ENCODE peak calls at places on chromosomes 3 and 15, in seven cellular contexts. N, U, V, B, G, F and O are unnamed samples. For H3K4me1, the result is how much of the 10 kb centered on the place peaks cover.

GRCh38 chr3:141311496-141312358 is 56.6 kb upstream of the ZBTB38 start:
- DNase-seq in F (peak), V (peak), B (peak), U (peak), N (peak), G (peak), O (peak)

GRCh38 chr3:11660242-11660641 is 16.5 kb upstream of the VGLL4 start:
- DNase-seq in F (no peak), B (no peak), G (no peak), N (no peak), V (no peak), U (no peak), O (no peak)

GRCh38 chr3:114411811-114412803 is 118.3 kb downstream of the TIGIT start:
- DNase-seq in G (no peak), N (peak), V (peak), U (no peak), F (no peak), B (no peak), O (no peak)

GRCh38 chr15:29889545-29890329 is 67.5 kb upstream of the TJP1 start:
- DNase-seq in G (peak), V (peak), B (no peak), U (no peak), N (no peak), F (no peak), O (peak)

GRCh38 chr15:73694419-73694818 is 10.2 kb downstream of the CD276 start:
- DNase-seq in U (no peak), F (no peak), N (peak), B (no peak), G (no peak), V (peak), O (no peak)

GRCh38 chr3:98038876-98039275 is 3.8 kb upstream of the GABRR3 start:
- DNase-seq in U (no peak), G (no peak), F (no peak), N (no peak), B (no peak), V (no peak), O (no peak)

GRCh38 chr3:113968986-113969385 is 21.2 kb downstream of the ZDHHC23 start:
- DNase-seq in B (no peak), U (no peak), V (no peak), N (no peak), G (no peak), F (no peak), O (no peak)

GRCh38 chr3:13566462-13566748 is 17.5 kb downstream of the FBLN2 start:
- DNase-seq in U (no peak), V (no peak), B (no peak), N (no peak), G (no peak), F (no peak), O (no peak)

GRCh38 chr3:2511356-2511755 is 412.7 kb downstream of the CNTN4 start:
- DNase-seq in V (no peak), U (no peak), G (no peak), F (no peak), B (no peak), N (no peak), O (no peak)

GRCh38 chr3:109385442-109386318 is 48.3 kb upstream of the DPPA4 start:
- DNase-seq in B (no peak), V (no peak), N (no peak), U (no peak), G (no peak), F (no peak), O (peak)

GRCh38 chr3:36843065-36844051 is 79.0 kb upstream of the DCLK3 start:
- DNase-seq in N (peak), G (peak), U (peak), V (peak), F (peak), B (peak), O (peak)

GRCh38 chr3:16477501-16477900 is 36.0 kb downstream of the RFTN1 start:
- DNase-seq in B (no peak), F (no peak), U (no peak), N (peak), V (peak), G (no peak), O (no peak)

GRCh38 chr15:41483115-41483514 is 10.6 kb upstream of the ITPKA start:
- DNase-seq in N (no peak), U (no peak), G (no peak), F (no peak), V (no peak), B (no peak), O (no peak)

GRCh38 chr3:46892285-46893145 is 15.0 kb downstream of the PTH1R start:
- DNase-seq in U (peak), G (peak), F (peak), N (peak), V (peak), B (peak), O (peak)

GRCh38 chr3:126105691-126106187 is 21.8 kb upstream of the SLC41A3 start:
- DNase-seq in U (no peak), B (no peak), N (no peak), G (no peak), F (no peak), V (no peak), O (no peak)
- H3K4me1 ChIP-seq in U (under half), B (under half), N (under half), G (under half), F (under half), V (under half), O (under half)

DNA sequence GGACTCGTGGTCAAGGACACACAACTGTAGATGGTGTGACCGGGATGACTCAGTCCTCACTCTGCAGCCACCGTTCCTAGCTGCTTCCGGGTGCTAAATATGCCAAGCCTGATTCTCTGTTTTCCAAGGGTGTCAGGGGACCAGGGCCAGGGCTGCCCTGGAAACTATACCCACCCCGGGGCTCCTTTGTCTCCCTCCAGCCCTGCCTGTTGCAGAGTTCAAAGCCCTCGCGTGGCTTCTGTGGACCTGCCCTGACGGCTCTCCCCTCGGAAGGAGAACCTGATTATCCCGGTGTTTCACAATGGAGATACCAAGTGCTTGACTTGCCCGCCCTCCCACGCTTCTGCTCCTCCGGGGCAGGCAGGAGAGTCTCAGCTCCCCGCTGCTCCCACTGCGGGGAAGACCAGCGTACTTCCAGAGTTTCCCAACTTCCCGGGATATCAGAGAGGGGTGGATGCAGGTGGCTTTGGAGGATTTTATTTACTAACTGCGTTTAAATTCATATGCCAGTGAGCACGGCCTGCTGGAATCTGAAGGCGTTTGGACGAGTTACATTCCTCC is 125.0 kb downstream of the ASB7 start:
- DNase-seq in U (no peak), V (no peak), F (peak), G (peak), B (no peak), N (no peak), O (no peak)
- H2BK5ac ChIP-seq in U (peak), V (no peak), F (no peak), G (no peak), B (peak), N (no peak), O (no peak)

DNA sequence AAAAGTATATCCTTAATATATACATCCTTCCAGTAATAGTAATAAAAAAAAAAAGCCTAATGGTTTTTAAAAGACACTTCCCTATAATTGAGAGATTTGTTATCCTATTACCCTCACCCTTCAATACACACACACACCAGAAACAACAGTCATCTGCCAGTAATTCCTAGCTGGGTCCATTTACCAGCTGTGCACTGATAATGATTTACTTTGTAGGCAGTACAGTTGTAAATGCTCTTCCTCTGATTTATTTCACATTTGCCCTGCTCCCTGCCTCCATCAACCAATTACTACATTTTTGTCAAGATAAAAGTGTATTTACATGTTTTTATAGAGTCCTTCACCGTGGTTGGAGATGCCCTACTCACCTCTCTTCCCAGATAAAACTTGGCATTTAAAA is 12.4 kb downstream of the TPM1 start:
- DNase-seq in N (no peak), U (no peak), B (no peak), G (no peak), F (no peak), V (peak), O (no peak)
- H3K4me1 ChIP-seq in N (under half), U (under half), B (under half), G (under half), F (under half), V (under half), O (under half)

DNA sequence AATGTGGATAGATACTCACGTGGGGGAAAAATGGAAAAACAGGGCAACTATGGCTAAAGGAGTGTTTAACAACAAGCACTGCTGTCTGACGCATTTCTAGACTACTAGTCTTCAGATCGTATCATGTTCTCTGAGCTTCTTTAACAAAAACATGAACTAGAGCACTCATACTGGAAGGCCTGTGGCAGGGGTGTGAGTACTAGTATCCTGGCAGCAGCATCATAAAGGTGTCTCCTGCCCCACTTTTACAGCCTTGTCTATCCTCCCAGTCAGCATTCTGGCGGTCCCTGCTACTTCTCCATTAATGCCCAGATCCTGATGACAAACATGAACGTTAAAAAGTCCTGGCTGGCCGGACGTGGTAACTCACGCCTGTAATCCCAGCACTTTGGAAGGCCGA is 4.0 kb downstream of the FMN1 start:
- DNase-seq in V (no peak), N (no peak), F (no peak), G (no peak), B (no peak), U (no peak), O (no peak)
- H2BK5ac ChIP-seq in V (no peak), N (no peak), F (no peak), G (no peak), B (no peak), U (no peak), O (no peak)

GRCh38 chr3:173745952-173746682 is 348.6 kb downstream of the NLGN1 start:
- DNase-seq in F (peak), G (no peak), N (peak), V (peak), U (no peak), B (no peak), O (peak)
- H3K4me1 ChIP-seq in F (under half), G (under half), N (under half), V (under half), U (under half), B (under half), O (under half)